ENCODE peak calls at places on chromosomes 1 and 21, in ten cellular contexts. One of them, this sample, is unnamed.
A peak's percentile ranks its signal among the peaks of the same experiment; 100 is the strongest.

GRCh38 chr1:93257889-93258288 is 77.4 kb downstream of the CCDC18 start:
- DNase-seq in choroid plexus epithelial cell: no peak
- DNase-seq in esophagus squamous epithelium: no peak
- DNase-seq in left ventricle myocardium inferior: no peak
- DNase-seq in WTC11: no peak
- DNase-seq in cardiac fibroblast: no peak
- DNase-seq in AG09309: no peak
- DNase-seq in GM13977: no peak
- DNase-seq in heart left ventricle: no peak
- DNase-seq in dorsolateral prefrontal cortex: no peak
- DNase-seq in this sample: no peak

GRCh38 chr1:36156329-36157114 is 562 bp downstream of the MAP7D1 start:
- DNase-seq in GM13977: peak; percentile 65
- DNase-seq in WTC11: peak; percentile 83
- DNase-seq in esophagus squamous epithelium: no peak
- DNase-seq in cardiac fibroblast: peak; percentile 52
- DNase-seq in choroid plexus epithelial cell: peak; percentile 59
- DNase-seq in AG09309: no peak
- DNase-seq in dorsolateral prefrontal cortex: peak; percentile 81
- DNase-seq in left ventricle myocardium inferior: peak; percentile 77
- DNase-seq in heart left ventricle: peak; percentile 89
- DNase-seq in this sample: peak; percentile 82

GRCh38 chr1:17434016-17434415 is 5.5 kb downstream of the RCC2 start:
- DNase-seq in heart left ventricle: no peak
- DNase-seq in cardiac fibroblast: no peak
- DNase-seq in AG09309: no peak
- DNase-seq in left ventricle myocardium inferior: no peak
- DNase-seq in WTC11: peak; percentile 59
- DNase-seq in GM13977: no peak
- DNase-seq in esophagus squamous epithelium: no peak
- DNase-seq in choroid plexus epithelial cell: no peak
- DNase-seq in dorsolateral prefrontal cortex: no peak
- DNase-seq in this sample: no peak

GRCh38 chr1:158180741-158181576 is at the start of gene CD1D:
- DNase-seq in left ventricle myocardium inferior: peak; percentile 33
- DNase-seq in dorsolateral prefrontal cortex: no peak
- DNase-seq in cardiac fibroblast: peak; percentile 21
- DNase-seq in WTC11: peak; percentile 64
- DNase-seq in heart left ventricle: peak; percentile 74
- DNase-seq in choroid plexus epithelial cell: peak; percentile 82
- DNase-seq in AG09309: no peak
- DNase-seq in GM13977: peak; percentile 58
- DNase-seq in esophagus squamous epithelium: no peak
- DNase-seq in this sample: peak; percentile 40

GRCh38 chr1:228765543-228765942 is 30.3 kb downstream of the RHOU start:
- DNase-seq in heart left ventricle: no peak
- DNase-seq in WTC11: no peak
- DNase-seq in choroid plexus epithelial cell: no peak
- DNase-seq in GM13977: no peak
- DNase-seq in left ventricle myocardium inferior: no peak
- DNase-seq in cardiac fibroblast: no peak
- DNase-seq in esophagus squamous epithelium: no peak
- DNase-seq in dorsolateral prefrontal cortex: no peak
- DNase-seq in AG09309: no peak
- DNase-seq in this sample: no peak

GRCh38 chr1:41700986-41701535 is 216.6 kb upstream of the EDN2 start:
- DNase-seq in heart left ventricle: no peak
- DNase-seq in cardiac fibroblast: no peak
- DNase-seq in choroid plexus epithelial cell: no peak
- DNase-seq in AG09309: no peak
- DNase-seq in esophagus squamous epithelium: no peak
- DNase-seq in GM13977: no peak
- DNase-seq in left ventricle myocardium inferior: no peak
- DNase-seq in dorsolateral prefrontal cortex: no peak
- DNase-seq in WTC11: no peak
- DNase-seq in this sample: no peak

GRCh38 chr1:192793983-192794767 is 14.7 kb upstream of the RGS2 start:
- DNase-seq in AG09309: no peak
- DNase-seq in WTC11: no peak
- DNase-seq in left ventricle myocardium inferior: no peak
- DNase-seq in GM13977: no peak
- DNase-seq in heart left ventricle: no peak
- DNase-seq in cardiac fibroblast: no peak
- DNase-seq in dorsolateral prefrontal cortex: no peak
- DNase-seq in esophagus squamous epithelium: no peak
- DNase-seq in choroid plexus epithelial cell: no peak
- DNase-seq in this sample: no peak

GRCh38 chr21:16587671-16588379 is 858.0 kb downstream of the USP25 start:
- DNase-seq in cardiac fibroblast: peak; percentile 93
- DNase-seq in heart left ventricle: no peak
- DNase-seq in AG09309: peak; percentile 54
- DNase-seq in esophagus squamous epithelium: no peak
- DNase-seq in GM13977: no peak
- DNase-seq in choroid plexus epithelial cell: peak; percentile 88
- DNase-seq in dorsolateral prefrontal cortex: no peak
- DNase-seq in left ventricle myocardium inferior: no peak
- DNase-seq in WTC11: no peak
- DNase-seq in this sample: no peak

GRCh38 chr1:21586926-21587601 is 77.8 kb downstream of the ALPL start:
- DNase-seq in left ventricle myocardium inferior: peak; percentile 47
- DNase-seq in choroid plexus epithelial cell: peak; percentile 79
- DNase-seq in esophagus squamous epithelium: no peak
- DNase-seq in heart left ventricle: peak; percentile 75
- DNase-seq in WTC11: peak; percentile 40
- DNase-seq in GM13977: no peak
- DNase-seq in cardiac fibroblast: peak; percentile 94
- DNase-seq in dorsolateral prefrontal cortex: no peak
- DNase-seq in AG09309: peak; percentile 38
- DNase-seq in this sample: no peak

GRCh38 chr1:188669715-188670114 is 1807.9 kb downstream of the BRINP3 start:
- DNase-seq in choroid plexus epithelial cell: no peak
- DNase-seq in dorsolateral prefrontal cortex: no peak
- DNase-seq in esophagus squamous epithelium: no peak
- DNase-seq in AG09309: no peak
- DNase-seq in WTC11: no peak
- DNase-seq in cardiac fibroblast: peak; percentile 2
- DNase-seq in left ventricle myocardium inferior: no peak
- DNase-seq in GM13977: no peak
- DNase-seq in heart left ventricle: no peak
- DNase-seq in this sample: no peak

GRCh38 chr21:33234618-33235520 is 5.1 kb downstream of the IFNAR2 start:
- DNase-seq in WTC11: no peak
- DNase-seq in choroid plexus epithelial cell: no peak
- DNase-seq in GM13977: no peak
- DNase-seq in dorsolateral prefrontal cortex: no peak
- DNase-seq in AG09309: no peak
- DNase-seq in esophagus squamous epithelium: no peak
- DNase-seq in heart left ventricle: no peak
- DNase-seq in cardiac fibroblast: no peak
- DNase-seq in left ventricle myocardium inferior: no peak
- DNase-seq in this sample: no peak

DNA sequence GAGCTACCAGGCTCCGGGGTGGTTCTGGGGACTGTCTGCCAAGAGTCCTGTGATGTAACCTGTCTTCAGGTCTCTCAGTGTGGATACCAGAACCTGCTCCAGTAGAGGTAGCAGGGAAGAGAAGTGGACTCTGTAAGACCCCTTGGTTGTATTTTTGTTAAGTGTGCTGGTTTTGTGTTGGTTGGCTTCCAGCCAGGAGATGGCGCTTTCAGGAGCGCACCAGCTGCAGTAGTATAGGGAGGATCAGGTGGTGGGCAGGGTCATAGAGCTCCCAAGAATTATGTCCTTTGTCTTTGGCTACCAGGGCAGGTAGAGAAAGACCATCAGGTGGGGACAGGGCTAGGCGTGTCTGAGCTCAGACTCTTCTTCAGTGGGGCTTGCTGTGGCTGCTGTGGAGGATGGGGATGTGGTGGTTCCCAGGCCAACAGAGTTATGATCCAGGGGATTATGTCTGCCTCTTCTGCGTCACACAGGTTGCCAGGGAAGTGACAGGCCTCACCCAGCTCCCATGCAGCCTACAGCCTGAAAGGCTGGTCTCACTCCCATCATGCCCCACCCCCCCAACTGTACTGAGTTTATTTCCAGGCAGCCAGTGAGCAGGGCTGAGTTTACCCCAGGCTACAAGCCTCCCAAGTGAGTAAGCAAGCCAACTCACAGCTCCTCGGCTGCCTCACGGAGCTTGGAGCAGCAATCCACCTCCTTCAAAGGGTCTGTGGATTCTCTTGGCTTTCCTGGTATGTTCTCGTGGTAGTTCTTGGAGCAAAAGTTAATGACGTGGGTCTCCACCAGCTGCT is 1147.4 kb upstream of the ADGRL4 start:
- DNase-seq in heart left ventricle: peak; percentile 38
- DNase-seq in GM13977: no peak
- DNase-seq in choroid plexus epithelial cell: no peak
- DNase-seq in cardiac fibroblast: peak; percentile 1
- DNase-seq in dorsolateral prefrontal cortex: no peak
- DNase-seq in left ventricle myocardium inferior: no peak
- DNase-seq in WTC11: peak; percentile 26
- DNase-seq in AG09309: no peak
- DNase-seq in esophagus squamous epithelium: no peak
- DNase-seq in this sample: no peak
- TF ChIP-seq CTCF in heart left ventricle: no peak
- TF ChIP-seq CTCF in GM13977: no peak
- TF ChIP-seq CTCF in choroid plexus epithelial cell: no peak
- TF ChIP-seq CTCF in cardiac fibroblast: no peak
- TF ChIP-seq CTCF in dorsolateral prefrontal cortex: no peak
- TF ChIP-seq CTCF in left ventricle myocardium inferior: no peak
- TF ChIP-seq CTCF in WTC11: no peak
- TF ChIP-seq CTCF in AG09309: no peak
- TF ChIP-seq CTCF in esophagus squamous epithelium: no peak
- TF ChIP-seq CTCF in this sample: no peak

DNA sequence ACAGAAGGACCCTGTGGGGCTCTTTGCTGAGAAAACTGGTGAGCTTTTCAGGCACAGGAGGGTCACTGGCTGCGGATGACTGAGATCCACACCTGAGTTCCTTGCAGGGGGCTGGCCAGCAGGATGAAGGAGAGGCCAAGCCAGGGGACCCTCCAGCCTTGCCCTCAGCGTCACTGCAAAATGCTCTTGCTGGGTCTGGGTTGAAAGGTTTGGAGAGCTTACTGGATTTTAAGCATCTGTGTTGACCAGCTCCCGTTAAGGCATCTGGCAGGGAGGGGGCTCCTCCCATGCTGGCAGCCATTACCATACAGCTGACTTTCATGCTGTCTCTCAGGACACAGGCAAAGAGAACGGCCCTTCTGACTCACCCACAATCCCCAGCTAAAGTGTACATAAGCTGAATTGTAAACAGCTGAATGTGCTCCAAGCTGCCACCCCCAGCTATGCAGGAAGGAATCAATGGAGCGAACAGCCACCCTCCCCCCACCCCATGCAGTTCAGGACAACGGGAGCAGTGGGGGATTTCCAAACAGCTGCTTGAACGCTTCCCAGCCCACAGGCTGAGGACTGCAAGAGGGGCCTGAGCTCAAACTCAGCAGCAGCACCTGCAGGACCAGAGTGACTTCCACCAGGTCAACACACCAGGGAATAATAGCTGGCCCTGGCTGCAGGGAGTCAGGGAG is 21.3 kb upstream of the A3GALT2 start:
- DNase-seq in WTC11: peak; percentile 46
- DNase-seq in AG09309: peak; percentile 71
- DNase-seq in GM13977: no peak
- DNase-seq in heart left ventricle: no peak
- DNase-seq in cardiac fibroblast: peak; percentile 99
- DNase-seq in dorsolateral prefrontal cortex: peak; percentile 85
- DNase-seq in left ventricle myocardium inferior: peak; percentile 80
- DNase-seq in esophagus squamous epithelium: no peak
- DNase-seq in choroid plexus epithelial cell: peak; percentile 99
- DNase-seq in this sample: no peak
- TF ChIP-seq CTCF in WTC11: no peak
- TF ChIP-seq CTCF in AG09309: no peak
- TF ChIP-seq CTCF in GM13977: no peak
- TF ChIP-seq CTCF in heart left ventricle: no peak
- TF ChIP-seq CTCF in cardiac fibroblast: no peak
- TF ChIP-seq CTCF in dorsolateral prefrontal cortex: no peak
- TF ChIP-seq CTCF in left ventricle myocardium inferior: no peak
- TF ChIP-seq CTCF in esophagus squamous epithelium: no peak
- TF ChIP-seq CTCF in choroid plexus epithelial cell: peak; percentile 23
- TF ChIP-seq CTCF in this sample: no peak

DNA sequence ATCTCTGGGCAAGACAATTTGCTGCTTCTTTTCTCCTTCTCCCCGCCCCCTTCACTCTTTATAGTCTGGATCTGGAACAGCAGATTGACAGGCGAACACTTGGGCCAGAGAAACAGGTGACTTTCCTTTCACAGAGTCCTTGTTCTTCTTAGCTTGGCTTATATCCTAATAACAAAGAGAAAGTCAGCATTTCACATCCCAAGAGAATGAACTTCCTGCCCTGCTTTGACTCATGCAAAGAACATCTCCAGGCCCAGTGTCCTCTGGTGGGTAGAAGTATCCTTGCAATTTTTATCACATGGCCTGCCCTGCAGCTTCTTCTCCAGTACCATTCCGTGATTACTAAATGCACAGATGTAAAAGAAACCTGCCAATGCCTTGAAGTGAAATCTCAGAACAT is 764.4 kb downstream of the ADGRL2 start:
- DNase-seq in GM13977: no peak
- DNase-seq in esophagus squamous epithelium: no peak
- DNase-seq in dorsolateral prefrontal cortex: no peak
- DNase-seq in choroid plexus epithelial cell: peak; percentile 88
- DNase-seq in left ventricle myocardium inferior: no peak
- DNase-seq in WTC11: no peak
- DNase-seq in heart left ventricle: no peak
- DNase-seq in AG09309: peak; percentile 47
- DNase-seq in cardiac fibroblast: peak; percentile 87
- DNase-seq in this sample: no peak
- TF ChIP-seq CTCF in GM13977: no peak
- TF ChIP-seq CTCF in esophagus squamous epithelium: no peak
- TF ChIP-seq CTCF in dorsolateral prefrontal cortex: no peak
- TF ChIP-seq CTCF in choroid plexus epithelial cell: peak; percentile 41
- TF ChIP-seq CTCF in left ventricle myocardium inferior: peak; percentile 30
- TF ChIP-seq CTCF in WTC11: no peak
- TF ChIP-seq CTCF in heart left ventricle: no peak
- TF ChIP-seq CTCF in AG09309: peak; percentile 39
- TF ChIP-seq CTCF in cardiac fibroblast: peak; percentile 44
- TF ChIP-seq CTCF in this sample: no peak

DNA sequence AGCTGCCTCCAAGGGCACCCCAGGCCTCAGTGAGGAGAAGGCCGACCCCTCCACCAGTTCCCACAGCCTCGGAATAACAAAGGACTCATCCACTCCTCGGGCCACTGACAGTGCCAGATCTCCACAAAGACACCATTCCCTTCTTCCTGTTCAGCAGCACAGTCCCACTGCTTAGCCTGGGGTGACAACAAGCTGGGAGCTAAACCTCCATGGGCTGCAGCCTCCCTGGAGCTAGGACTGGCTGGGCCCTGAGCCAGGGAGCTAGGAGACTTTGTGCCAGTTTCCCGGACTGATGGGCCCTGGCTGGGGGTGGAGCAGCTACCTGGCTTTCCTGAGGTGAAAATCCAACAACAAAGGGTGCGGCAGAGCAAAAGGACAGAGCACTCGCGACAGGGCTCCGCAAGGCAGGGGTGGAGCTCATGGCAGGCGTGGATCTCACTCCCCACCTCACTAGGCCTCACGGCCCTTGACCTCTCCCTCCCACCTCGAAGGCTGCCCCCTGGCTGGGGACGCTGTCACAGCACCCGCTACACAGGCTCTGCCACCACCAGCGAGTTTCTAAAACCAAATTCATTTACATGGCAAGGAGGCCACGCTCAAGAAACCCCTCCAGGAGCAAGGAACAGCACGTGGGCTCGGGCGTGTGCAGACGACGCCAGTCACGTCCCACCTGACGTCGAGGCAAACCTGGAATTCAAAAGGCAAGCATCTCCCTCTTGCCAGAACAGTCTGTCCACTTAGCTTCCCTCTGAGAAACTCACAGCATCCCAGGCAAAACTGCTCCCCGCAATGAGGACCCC is 13.8 kb downstream of the SLC35E2B start:
- DNase-seq in WTC11: peak; percentile 70
- DNase-seq in dorsolateral prefrontal cortex: no peak
- DNase-seq in heart left ventricle: peak; percentile 29
- DNase-seq in cardiac fibroblast: no peak
- DNase-seq in left ventricle myocardium inferior: no peak
- DNase-seq in esophagus squamous epithelium: no peak
- DNase-seq in GM13977: peak; percentile 62
- DNase-seq in AG09309: no peak
- DNase-seq in choroid plexus epithelial cell: no peak
- DNase-seq in this sample: peak; percentile 73
- TF ChIP-seq CTCF in WTC11: peak; percentile 43
- TF ChIP-seq CTCF in dorsolateral prefrontal cortex: no peak
- TF ChIP-seq CTCF in heart left ventricle: no peak
- TF ChIP-seq CTCF in cardiac fibroblast: peak; percentile 32
- TF ChIP-seq CTCF in left ventricle myocardium inferior: no peak
- TF ChIP-seq CTCF in esophagus squamous epithelium: no peak
- TF ChIP-seq CTCF in GM13977: peak; percentile 73
- TF ChIP-seq CTCF in AG09309: peak; percentile 6
- TF ChIP-seq CTCF in choroid plexus epithelial cell: peak; percentile 55
- TF ChIP-seq CTCF in this sample: peak; percentile 39